ENCODE peak calls at places on chromosome 5, in four cellular contexts. X is Peyer's patch, G is K562, B is adrenal gland. Y is an unnamed sample.

GRCh38 chr5:113274836-113275414 is 159.9 kb downstream of the TSSK1B start:
- DNase-seq in X (no peak), G (no peak), B (no peak), Y (no peak)

GRCh38 chr5:29498412-29498811 is 1695.1 kb upstream of the CDH6 start:
- DNase-seq in X (no peak), G (no peak), B (no peak), Y (no peak)

GRCh38 chr5:149550608-149551226 is 522 bp downstream of the CSNK1A1 start:
- DNase-seq in X (no peak), G (peak), B (peak), Y (no peak)

GRCh38 chr5:159905496-159905895 is 10.8 kb upstream of the ADRA1B start:
- DNase-seq in X (no peak), G (no peak), B (no peak), Y (no peak)

GRCh38 chr5:132674671-132675506 is 1.1 kb downstream of the IL4 start:
- DNase-seq in X (no peak), G (no peak), B (no peak), Y (no peak)

GRCh38 chr5:123097871-123098735 is 9.1 kb downstream of the PRDM6 start:
- DNase-seq in X (no peak), G (no peak), B (no peak), Y (no peak)

GRCh38 chr5:82526540-82526939 is 248.4 kb upstream of the RPS23 start:
- DNase-seq in X (no peak), G (no peak), B (no peak), Y (no peak)

GRCh38 chr5:107633171-107633901 is 37.4 kb downstream of the EFNA5 start:
- DNase-seq in X (no peak), G (no peak), B (no peak), Y (no peak)

GRCh38 chr5:14153932-14154646 is 10.9 kb downstream of the TRIO start:
- DNase-seq in X (peak), G (no peak), B (no peak), Y (peak)

GRCh38 chr5:2776338-2777302 is 25.1 kb upstream of the IRX2 start:
- DNase-seq in X (no peak), G (no peak), B (no peak), Y (no peak)

GRCh38 chr5:59065551-59065950 is 482.7 kb downstream of the RAB3C start:
- DNase-seq in X (no peak), G (no peak), B (no peak), Y (no peak)

GRCh38 chr5:163475416-163475815 is 15.0 kb downstream of the HMMR start:
- DNase-seq in X (no peak), G (no peak), B (no peak), Y (no peak)

GRCh38 chr5:95080026-95080425 is 204.9 kb downstream of the MCTP1 start:
- DNase-seq in X (no peak), G (no peak), B (no peak), Y (no peak)

GRCh38 chr5:53478411-53479044 is 1.9 kb upstream of the FST start:
- DNase-seq in X (no peak), G (peak), B (peak), Y (no peak)

GRCh38 chr5:111075520-111075919 is 4.0 kb downstream of the TSLP start:
- DNase-seq in X (no peak), G (no peak), B (no peak), Y (no peak)

GRCh38 chr5:150333400-150333799 is 24.1 kb upstream of the TCOF1 start:
- DNase-seq in X (no peak), G (no peak), B (no peak), Y (no peak)

GRCh38 chr5:39005566-39006232 is 68.5 kb downstream of the RICTOR start:
- DNase-seq in X (no peak), G (peak), B (no peak), Y (no peak)

GRCh38 chr5:159059722-159060121 is 40.0 kb downstream of the EBF1 start:
- DNase-seq in X (no peak), G (no peak), B (no peak), Y (no peak)

GRCh38 chr5:6783787-6784186 is 70.6 kb downstream of the TENT4A start:
- DNase-seq in X (no peak), G (no peak), B (no peak), Y (no peak)

GRCh38 chr5:6781711-6782110 is 68.5 kb downstream of the TENT4A start:
- DNase-seq in X (no peak), G (no peak), B (no peak), Y (no peak)

GRCh38 chr5:6785161-6785860 is 72.1 kb downstream of the TENT4A start:
- DNase-seq in X (no peak), G (no peak), B (no peak), Y (no peak)

GRCh38 chr5:6784481-6784880 is 71.2 kb downstream of the TENT4A start:
- DNase-seq in X (no peak), G (no peak), B (no peak), Y (no peak)

DNA sequence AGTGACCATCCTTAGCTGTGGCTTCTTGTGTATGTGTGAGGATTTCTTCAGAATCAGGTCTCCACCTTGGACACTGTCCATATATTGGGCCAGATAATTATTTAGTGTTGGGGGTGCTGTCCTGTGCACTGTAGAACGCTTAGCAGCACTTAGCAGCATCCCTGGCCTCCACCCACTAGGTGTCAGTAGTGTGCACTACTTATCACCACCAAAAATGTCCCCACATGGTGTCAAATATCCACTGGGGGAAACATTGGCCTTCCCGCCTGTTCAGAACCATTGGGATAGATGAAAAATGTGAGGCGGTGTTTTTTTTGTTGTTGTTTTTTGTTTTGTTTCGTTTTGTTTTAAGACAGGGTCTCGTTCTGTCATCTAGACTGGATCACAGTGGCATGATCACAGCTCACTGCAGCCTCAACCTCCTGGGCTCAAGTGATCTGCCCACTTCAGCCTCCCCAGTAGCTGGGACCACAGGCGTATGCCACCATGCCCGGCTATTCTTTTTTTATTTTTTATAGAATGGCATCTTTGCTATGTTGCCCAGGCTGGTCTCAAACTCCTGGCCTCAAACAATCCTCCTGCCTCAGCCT is 67.7 kb downstream of the TENT4A start:
- DNase-seq in X (no peak), G (peak), B (no peak), Y (no peak)
- TF ChIP-seq CTCF in X (peak), G (peak), B (peak), Y (no peak)

GRCh38 chr5:17196024-17196423 is 21.4 kb upstream of the BASP1 start:
- DNase-seq in X (no peak), G (no peak), B (no peak), Y (no peak)
- H3K4me3 ChIP-seq in X (no peak), G (no peak), B (no peak), Y (no peak)

GRCh38 chr5:128216285-128216684 is 132.7 kb downstream of the SLC12A2 start:
- DNase-seq in X (no peak), G (no peak), B (no peak), Y (no peak)

GRCh38 chr5:128212206-128212788 is 128.7 kb downstream of the SLC12A2 start:
- DNase-seq in X (no peak), G (no peak), B (no peak), Y (no peak)

GRCh38 chr5:128216860-128217531 is 133.4 kb downstream of the SLC12A2 start:
- DNase-seq in X (no peak), G (no peak), B (no peak), Y (no peak)

GRCh38 chr5:128213833-128214232 is 130.3 kb downstream of the SLC12A2 start:
- DNase-seq in X (no peak), G (no peak), B (no peak), Y (no peak)

GRCh38 chr5:128213340-128213739 is 129.8 kb downstream of the SLC12A2 start:
- DNase-seq in X (no peak), G (peak), B (peak), Y (no peak)
- TF ChIP-seq POLR2A in X (no peak), G (no peak), B (no peak), Y (no peak)

DNA sequence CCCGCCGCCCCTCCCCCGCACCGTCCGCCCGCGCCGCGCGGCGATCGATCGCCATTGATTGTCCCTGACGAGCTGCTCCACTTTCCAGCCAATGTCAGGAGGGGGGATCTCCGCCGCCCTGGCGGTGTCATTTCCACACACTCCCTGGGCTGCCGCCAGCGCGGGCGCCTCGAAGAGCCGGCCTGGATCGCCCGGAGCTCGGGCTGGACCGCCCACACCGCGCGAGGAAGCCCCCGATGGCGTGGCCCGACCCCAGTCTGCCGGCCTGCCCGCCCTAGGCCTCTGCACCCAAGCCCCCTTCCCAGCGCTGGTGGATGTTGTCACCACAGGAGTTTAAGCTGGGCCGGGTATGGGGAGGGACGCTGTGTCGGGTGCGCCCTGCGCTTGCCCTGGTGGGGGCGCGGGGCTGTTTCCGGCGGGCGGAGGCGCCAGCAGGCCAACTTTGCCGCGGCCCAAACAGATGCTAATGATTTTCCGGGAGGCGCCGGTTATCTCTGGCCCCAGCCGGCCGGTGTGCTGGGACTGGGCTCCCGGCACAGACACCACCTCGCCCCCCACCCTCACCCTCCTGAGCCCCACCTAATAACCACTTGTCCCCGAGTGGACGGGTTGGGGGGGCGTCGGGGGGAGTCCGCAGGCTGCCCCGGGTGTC is 10.6 kb upstream of the CXXC5 start:
- DNase-seq in X (peak), G (peak), B (peak), Y (peak)
- TF ChIP-seq CTCF in X (peak), G (peak), B (peak), Y (peak)

GRCh38 chr5:109743041-109743531 is 53.4 kb downstream of the MAN2A1 start:
- DNase-seq in X (no peak), G (peak), B (no peak), Y (no peak)
- H3K4me3 ChIP-seq in X (no peak), G (no peak), B (no peak), Y (no peak)

GRCh38 chr5:134525687-134526482 is 415 bp downstream of the JADE2 start:
- DNase-seq in X (peak), G (peak), B (peak), Y (peak)

GRCh38 chr5:134523543-134524136 is 1.8 kb upstream of the JADE2 start:
- DNase-seq in X (no peak), G (no peak), B (no peak), Y (no peak)

GRCh38 chr5:134526483-134527155 is 1.1 kb downstream of the JADE2 start:
- DNase-seq in X (peak), G (peak), B (peak), Y (peak)

GRCh38 chr5:134524826-134525686 is at the start of gene JADE2:
- DNase-seq in X (peak), G (peak), B (peak), Y (peak)

DNA sequence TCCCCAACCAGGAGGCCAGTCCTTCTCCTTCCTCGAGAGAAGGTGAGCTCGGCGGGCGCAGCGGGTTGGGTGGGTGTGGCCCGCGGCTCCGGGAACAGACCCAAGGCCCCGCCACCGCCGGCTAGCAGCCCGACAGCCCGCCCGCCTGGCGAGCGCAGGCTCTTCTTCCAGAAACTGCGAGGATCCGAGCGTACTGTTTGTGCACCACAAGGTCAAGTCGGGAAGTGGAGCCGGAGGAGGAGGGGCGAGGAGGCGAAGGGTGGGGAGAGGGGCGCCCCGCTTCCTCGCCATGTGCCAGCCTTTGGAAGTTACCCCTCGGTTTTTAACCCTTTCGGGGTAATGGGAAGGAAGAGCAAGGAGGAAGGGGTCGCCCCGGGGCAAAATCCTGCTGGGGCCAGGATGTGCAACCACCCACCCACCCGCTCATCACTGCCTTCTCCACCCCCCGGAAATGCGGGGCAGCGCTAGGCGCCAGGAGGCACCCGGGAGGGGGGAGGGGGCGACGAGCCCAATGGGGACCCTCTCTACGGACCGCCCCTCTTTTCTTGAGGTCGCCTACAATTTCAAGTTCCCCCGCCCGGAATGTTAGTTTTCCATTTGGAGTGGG is 1.1 kb upstream of the JADE2 start:
- DNase-seq in X (peak), G (peak), B (peak), Y (peak)
- TF ChIP-seq POLR2A in X (peak), G (peak), B (peak), Y (peak)

GRCh38 chr5:165228184-165228583 is 1722.8 kb downstream of the MAT2B start:
- DNase-seq in X (no peak), G (no peak), B (no peak), Y (no peak)

GRCh38 chr5:165232187-165232586 is 1726.8 kb downstream of the MAT2B start:
- DNase-seq in X (no peak), G (no peak), B (no peak), Y (no peak)

GRCh38 chr5:165224366-165224765 is 1718.9 kb downstream of the MAT2B start:
- DNase-seq in X (no peak), G (no peak), B (no peak), Y (no peak)

GRCh38 chr5:165232629-165233028 is 1727.2 kb downstream of the MAT2B start:
- DNase-seq in X (no peak), G (no peak), B (no peak), Y (no peak)

DNA sequence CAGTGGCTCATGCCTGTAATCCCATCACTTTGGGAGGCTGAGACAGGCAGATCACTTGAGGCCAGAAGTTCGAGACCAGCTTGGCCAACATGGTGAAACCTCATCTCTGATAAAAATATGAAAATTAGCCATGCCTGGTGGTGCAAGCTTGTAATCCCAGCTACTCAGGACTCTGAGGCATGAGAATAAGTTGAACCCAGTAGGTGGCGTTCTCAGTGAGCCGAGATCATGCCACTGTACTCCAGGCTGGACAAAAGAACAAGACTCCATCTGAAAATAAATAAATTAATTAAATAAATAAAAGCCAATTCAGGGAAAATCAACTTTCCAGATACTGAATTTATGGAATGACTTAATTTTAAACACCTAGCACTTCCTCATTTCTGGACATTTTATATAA is 1722.1 kb downstream of the MAT2B start:
- DNase-seq in X (no peak), G (no peak), B (no peak), Y (no peak)
- TF ChIP-seq CTCF in X (no peak), G (no peak), B (no peak), Y (no peak)

DNA sequence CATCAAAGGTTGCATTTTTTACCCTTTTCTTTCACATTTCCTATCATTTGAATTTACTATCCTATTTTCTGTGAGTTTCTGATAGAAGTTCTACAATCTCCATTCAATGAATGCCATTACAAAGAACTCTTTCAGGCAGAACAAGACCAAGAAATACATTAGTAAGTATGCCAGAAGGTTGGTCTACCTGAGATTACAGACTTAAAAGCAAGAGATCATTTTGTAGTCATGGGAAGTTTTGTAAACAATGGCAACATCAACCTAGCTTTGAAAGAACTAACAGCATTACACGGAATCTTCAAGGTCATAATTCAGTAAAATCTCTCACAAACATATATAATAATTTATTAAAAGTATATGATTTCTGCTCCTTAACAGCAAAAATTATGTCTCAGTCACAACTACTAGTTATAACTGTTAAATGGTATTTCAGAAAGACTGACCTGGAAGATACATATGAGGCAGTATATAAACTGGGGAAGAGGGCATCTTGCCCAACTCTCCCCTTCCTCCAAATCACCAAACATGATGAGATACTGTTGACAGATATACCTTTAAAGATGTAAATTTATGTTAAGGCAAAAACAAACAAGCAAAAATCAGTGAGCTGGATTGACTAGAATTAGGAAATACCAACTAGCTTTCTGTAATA is 23.3 kb downstream of the TMEM161B start:
- DNase-seq in X (no peak), G (no peak), B (no peak), Y (no peak)
- H3K4me3 ChIP-seq in X (no peak), G (no peak), B (no peak), Y (no peak)

DNA sequence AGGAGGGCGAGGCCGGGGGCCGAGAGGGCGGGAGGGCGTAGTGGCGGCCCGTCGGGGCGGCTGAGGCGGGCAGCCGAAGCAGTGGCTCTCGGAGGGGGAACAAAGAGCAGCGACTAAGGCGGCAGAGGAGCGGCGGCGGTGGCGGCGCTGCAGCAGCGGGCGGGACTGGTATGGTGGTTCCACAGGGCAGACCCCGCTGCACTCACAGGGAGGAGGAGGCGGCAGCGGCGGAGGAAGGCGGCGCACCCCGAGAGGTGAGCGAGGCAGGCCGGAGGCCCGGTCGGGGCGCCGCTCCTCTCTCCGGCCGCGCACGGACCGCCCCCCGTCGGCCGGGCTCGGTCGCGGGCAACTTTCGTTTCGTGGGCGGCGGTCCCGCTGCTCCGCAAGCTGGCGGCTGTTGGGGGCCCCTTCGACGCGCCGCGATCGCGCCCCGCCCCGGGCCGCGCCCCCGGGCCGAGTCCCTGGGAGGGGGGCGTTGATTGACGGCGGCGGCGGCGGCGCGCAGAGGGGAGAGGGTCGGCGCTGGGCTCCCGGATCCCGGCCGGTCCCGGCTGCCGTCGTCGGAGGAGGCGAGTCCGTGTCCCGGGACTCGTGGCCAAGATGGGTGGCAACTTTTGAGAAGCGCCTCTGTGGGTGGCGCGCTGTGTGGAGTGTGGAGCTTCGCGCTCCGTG is 467 bp downstream of the CNOT6 start:
- DNase-seq in X (peak), G (peak), B (peak), Y (no peak)
- TF ChIP-seq POLR2A in X (no peak), G (no peak), B (no peak), Y (no peak)

GRCh38 chr5:11906495-11906894 is 2.2 kb upstream of the CTNND2 start:
- DNase-seq in X (no peak), G (no peak), B (no peak), Y (no peak)
- TF ChIP-seq CTCF in X (no peak), G (no peak), B (no peak), Y (no peak)

Y was measured in gastrocnemius medialis.